ENCODE peak calls at places on chromosome 15, in nine cellular contexts. O is stimulated activated CD8-positive, alpha-beta memory T cell treated with anti-CD3 and anti-CD28 coated beads, Interleukin-15, amount 100 ng/mL, for 24 hours; A is retina; N is SIG-M5; Y is NCI-H2029; X is activated CD4-positive, CD25-positive, alpha-beta regulatory T cell; V is central memory CD8-positive, alpha-beta T cell; B is epithelial cell of proximal tubule; R is H7. C is an unnamed sample.

GRCh38 chr15:78065284-78065872 is 12.1 kb downstream of the TBC1D2B start:
- DNase-seq in Y (no peak), R (no peak), B (peak), O (no peak), N (peak), V (no peak), A (no peak), X (no peak), C (no peak)

GRCh38 chr15:76976572-76977270 is 18.2 kb upstream of the PSTPIP1 start:
- DNase-seq in R (no peak), V (no peak), A (no peak), Y (no peak), O (no peak), X (no peak), B (no peak), N (no peak), C (no peak)

GRCh38 chr15:70892912-70893560 is 410 bp downstream of the LRRC49 start:
- DNase-seq in R (no peak), X (no peak), V (no peak), A (no peak), O (no peak), N (no peak), Y (peak), B (no peak), C (peak)

GRCh38 chr15:90819850-90820249 is 48.5 kb upstream of the FURIN start:
- DNase-seq in Y (no peak), R (peak), V (no peak), A (no peak), O (no peak), X (no peak), B (no peak), N (no peak), C (no peak)

GRCh38 chr15:38699633-38700230 is 135.1 kb upstream of the RASGRP1 start:
- DNase-seq in O (no peak), N (no peak), Y (peak), B (no peak), A (peak), X (peak), R (peak), V (peak), C (peak)

GRCh38 chr15:69538381-69538780 is 85.8 kb downstream of the RPLP1 start:
- DNase-seq in Y (no peak), A (no peak), X (no peak), R (no peak), O (no peak), B (no peak), N (no peak), V (no peak), C (no peak)

GRCh38 chr15:66294157-66294931 is 976 bp downstream of the DIS3L start:
- DNase-seq in A (no peak), N (no peak), V (no peak), Y (no peak), X (no peak), O (no peak), B (peak), R (no peak), C (peak)

GRCh38 chr15:41105348-41106334 is 10.4 kb downstream of the INO80 start:
- DNase-seq in R (no peak), A (no peak), Y (no peak), X (no peak), O (no peak), B (no peak), N (no peak), V (no peak), C (no peak)

GRCh38 chr15:45799508-45799907 is 164.7 kb downstream of the SQOR start:
- DNase-seq in X (no peak), Y (no peak), O (no peak), B (no peak), R (no peak), N (no peak), V (no peak), A (no peak), C (no peak)

GRCh38 chr15:69553686-69554085 is 101.1 kb downstream of the RPLP1 start:
- DNase-seq in O (no peak), V (no peak), Y (no peak), A (no peak), N (no peak), B (no peak), R (no peak), X (no peak), C (no peak)

GRCh38 chr15:85579011-85579701 is 198.8 kb downstream of the AKAP13 start:
- DNase-seq in A (no peak), X (no peak), Y (no peak), V (no peak), N (no peak), O (no peak), R (no peak), B (no peak), C (no peak)

GRCh38 chr15:69713726-69714559 is 261.3 kb downstream of the RPLP1 start:
- DNase-seq in B (no peak), X (peak), O (no peak), N (no peak), A (no peak), R (no peak), Y (no peak), V (peak), C (no peak)

GRCh38 chr15:88342666-88343065 is 86.1 kb upstream of the NTRK3 start:
- DNase-seq in B (no peak), O (no peak), Y (no peak), X (no peak), A (no peak), N (no peak), V (no peak), R (no peak), C (no peak)

GRCh38 chr15:34679326-34679725 is 75.5 kb downstream of the GJD2 start:
- DNase-seq in X (no peak), Y (no peak), R (no peak), O (no peak), V (no peak), B (no peak), N (no peak), A (no peak), C (no peak)

GRCh38 chr15:25859838-25860645 is 3.1 kb downstream of the ATP10A start:
- DNase-seq in V (no peak), B (no peak), Y (no peak), A (no peak), R (no peak), N (no peak), O (no peak), X (peak), C (no peak)

GRCh38 chr15:70741677-70742293 is 21.6 kb downstream of the UACA start:
- DNase-seq in X (no peak), V (no peak), R (no peak), O (no peak), Y (peak), A (no peak), B (no peak), N (peak), C (no peak)

GRCh38 chr15:89364341-89364740 is 29.7 kb upstream of the POLG start:
- DNase-seq in B (no peak), A (no peak), R (no peak), V (no peak), Y (peak), O (no peak), N (peak), X (no peak), C (no peak)

GRCh38 chr15:61715082-61715481 is 345.2 kb downstream of the VPS13C start:
- DNase-seq in A (no peak), X (no peak), O (no peak), Y (peak), V (no peak), R (no peak), B (no peak), N (no peak), C (no peak)

GRCh38 chr15:25568751-25569150 is 129.9 kb upstream of the UBE3A start:
- DNase-seq in O (no peak), Y (no peak), R (no peak), X (no peak), A (no peak), V (no peak), B (no peak), N (no peak), C (no peak)

GRCh38 chr15:41564960-41565502 is 6.0 kb downstream of the TYRO3 start:
- DNase-seq in N (no peak), X (no peak), V (no peak), B (no peak), Y (no peak), O (no peak), A (no peak), R (no peak), C (no peak)

GRCh38 chr15:28165791-28166190 is 66.7 kb upstream of the OCA2 start:
- DNase-seq in A (no peak), B (no peak), Y (no peak), X (no peak), R (no peak), O (no peak), V (no peak), N (no peak), C (no peak)

C was measured in neural progenitor cell.